ENCODE peak calls at places on chromosomes 16 and 17, in four cellular contexts. J, S, F and Z are unnamed samples.
A peak's percentile ranks its signal among the peaks of the same experiment; 100 is the strongest.

GRCh38 chr17:17044846-17045561 is 2.7 kb downstream of the MPRIP start:
- DNase-seq in J (no peak), S (no peak), F (no peak), Z (peak; percentile 33)

GRCh38 chr16:31148281-31148728 is 1.6 kb downstream of the PRSS36 start:
- DNase-seq in J (peak; percentile 35), S (peak; percentile 87), F (no peak), Z (no peak)

GRCh38 chr17:246226-246625 is 64.8 kb upstream of the DOC2B start:
- DNase-seq in J (no peak), S (peak; percentile 17), F (no peak), Z (no peak)

GRCh38 chr16:88197481-88198456 is 185.0 kb upstream of the ZNF469 start:
- DNase-seq in J (no peak), S (no peak), F (no peak), Z (no peak)

GRCh38 chr16:1152651-1153259 is at the start of gene CACNA1H:
- DNase-seq in J (no peak), S (no peak), F (no peak), Z (no peak)

GRCh38 chr16:57386381-57386951 is 14.2 kb downstream of the CX3CL1 start:
- DNase-seq in J (no peak), S (no peak), F (no peak), Z (no peak)

GRCh38 chr17:68424188-68424587 is 33.1 kb downstream of the WIPI1 start:
- DNase-seq in J (no peak), S (no peak), F (no peak), Z (no peak)

GRCh38 chr17:17227608-17228520 is 9.1 kb downstream of the FLCN start:
- DNase-seq in J (no peak), S (no peak), F (no peak), Z (peak; percentile 69)

GRCh38 chr16:3979518-3979917 is 99.0 kb upstream of the CREBBP start:
- DNase-seq in J (no peak), S (no peak), F (no peak), Z (no peak)

GRCh38 chr17:70871180-70871818 is 702.0 kb downstream of the KCNJ2 start:
- DNase-seq in J (no peak), S (no peak), F (no peak), Z (no peak)

GRCh38 chr17:70872194-70872593 is 702.9 kb downstream of the KCNJ2 start:
- DNase-seq in J (no peak), S (no peak), F (no peak), Z (no peak)

GRCh38 chr17:70879389-70879788 is 710.1 kb downstream of the KCNJ2 start:
- DNase-seq in J (no peak), S (no peak), F (no peak), Z (no peak)

GRCh38 chr17:70881093-70881492 is 711.8 kb downstream of the KCNJ2 start:
- DNase-seq in J (no peak), S (no peak), F (no peak), Z (no peak)

DNA sequence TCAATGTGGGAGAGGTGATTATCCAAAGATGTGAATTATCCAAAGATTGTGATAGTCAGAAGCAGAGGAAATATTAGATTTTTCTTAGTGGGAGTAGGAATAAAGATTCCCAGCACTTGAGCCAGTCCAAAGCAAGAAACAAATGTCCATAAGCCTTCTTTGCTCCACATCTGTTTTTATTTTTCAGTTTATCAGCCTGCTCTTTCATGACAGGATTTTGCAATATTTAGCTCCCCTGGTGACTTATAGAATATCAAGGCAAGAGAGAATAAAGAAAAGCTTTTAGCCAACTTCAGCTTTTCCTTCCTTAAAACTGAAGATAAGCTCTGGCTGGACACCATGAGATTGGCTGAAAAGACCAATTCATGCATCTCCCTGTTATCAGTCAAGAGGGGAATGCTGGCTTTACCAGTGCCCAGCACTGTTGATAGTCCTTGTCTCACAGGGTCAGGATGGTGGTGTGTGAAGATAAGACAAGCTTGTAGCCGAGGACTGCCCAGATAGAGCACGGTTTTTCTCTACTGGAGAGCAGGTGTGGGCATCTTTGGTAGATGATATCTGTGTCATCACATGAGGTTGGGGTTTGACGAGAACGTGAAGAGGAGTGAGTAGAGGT is 706.5 kb downstream of the KCNJ2 start:
- DNase-seq in J (no peak), S (no peak), F (no peak), Z (no peak)
- H3K9me3 ChIP-seq in J (no peaks in the 10 kb centered on the region), S (no peaks in the 10 kb centered on the region), F (no peaks in the 10 kb centered on the region), Z (no peaks in the 10 kb centered on the region)

GRCh38 chr16:5603836-5604235 is 506.2 kb upstream of the EEF2KMT start:
- DNase-seq in J (no peak), S (no peak), F (no peak), Z (no peak)

GRCh38 chr16:5605404-5605803 is 507.8 kb upstream of the EEF2KMT start:
- DNase-seq in J (no peak), S (no peak), F (no peak), Z (no peak)

GRCh38 chr16:5607169-5607568 is 509.6 kb upstream of the EEF2KMT start:
- DNase-seq in J (no peak), S (no peak), F (no peak), Z (no peak)

DNA sequence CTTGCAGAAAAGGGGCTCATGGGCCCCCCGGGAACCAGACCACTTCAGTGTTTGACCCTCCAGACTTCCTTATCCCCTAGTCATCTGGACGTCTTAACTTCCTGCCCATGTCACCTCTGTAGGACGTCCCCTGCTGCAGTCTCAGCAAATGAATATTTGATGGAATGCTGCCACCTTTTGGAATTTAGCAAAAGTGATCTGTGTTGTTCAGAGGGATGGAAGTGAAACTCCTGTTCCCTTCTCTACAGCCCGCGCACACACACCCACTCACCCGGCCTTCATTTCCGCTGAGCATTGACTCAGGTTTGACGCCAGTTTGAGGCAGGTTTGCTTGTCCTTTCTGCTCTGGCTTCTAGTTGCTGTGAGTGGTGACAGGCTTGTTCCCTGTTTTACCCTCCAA is 507.2 kb upstream of the EEF2KMT start:
- DNase-seq in J (peak; percentile 8), S (no peak), F (no peak), Z (no peak)
- TF ChIP-seq CTCF in J (peak; percentile 43), S (no peak), F (no peak), Z (no peak)

GRCh38 chr17:33751702-33752065 is 458.6 kb upstream of the ASIC2 start:
- DNase-seq in J (no peak), S (no peak), F (no peak), Z (no peak)
- H3K4me3 ChIP-seq in J (no peak overlapping the region), S (no peak overlapping the region), F (no peak overlapping the region), Z (peak overlapping the region; percentile 47)

GRCh38 chr17:70584255-70584654 is 414.9 kb downstream of the KCNJ2 start:
- DNase-seq in J (no peak), S (no peak), F (no peak), Z (no peak)
- H3K9me3 ChIP-seq in J (no peaks in the 10 kb centered on the region), S (no peaks in the 10 kb centered on the region), F (peaks cover 5% of the 10 kb centered on the region), Z (no peaks in the 10 kb centered on the region)

DNA sequence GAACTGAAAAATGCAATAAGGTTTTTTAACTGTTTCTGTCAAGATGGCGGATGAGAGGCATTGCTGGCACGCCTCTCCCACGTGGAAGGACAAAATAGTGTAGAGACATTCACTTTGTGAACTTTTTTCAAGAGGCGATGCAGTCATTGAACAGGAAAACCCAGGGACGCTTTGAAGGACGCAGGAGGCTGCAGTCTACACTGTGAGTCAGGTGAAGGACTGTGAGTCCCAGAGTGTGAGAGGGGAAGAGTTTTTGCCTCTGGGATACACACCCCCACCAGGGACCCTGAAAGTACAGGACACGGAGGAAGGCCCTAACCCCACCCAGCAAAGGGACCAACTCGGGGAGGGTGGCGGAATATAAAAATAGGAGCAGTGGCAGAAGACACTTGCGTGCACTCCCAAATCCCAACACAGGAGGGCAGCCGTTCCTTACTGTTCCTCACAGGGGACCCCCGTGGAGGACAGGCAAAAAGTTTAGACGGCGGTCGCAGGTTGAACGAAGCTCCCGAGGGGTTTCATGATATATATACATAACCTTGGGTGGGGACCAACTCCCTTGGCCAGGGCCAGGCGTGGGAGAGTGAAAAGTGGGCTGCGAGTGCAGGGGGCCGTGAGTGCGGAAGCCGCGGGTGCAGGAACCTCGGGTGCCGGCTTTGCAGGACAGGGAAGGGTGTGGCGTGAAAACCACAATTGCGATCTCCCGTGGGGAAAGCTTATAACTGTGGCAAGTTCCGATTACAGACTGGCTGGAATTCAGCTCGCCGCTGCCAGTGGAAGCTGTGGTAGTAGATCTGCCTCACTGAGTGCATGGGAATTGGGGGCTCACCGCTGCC is 82.0 kb upstream of the ALOX12 start:
- DNase-seq in J (no peak), S (peak; percentile 70), F (peak; percentile 84), Z (peak; percentile 31)
- TF ChIP-seq CTCF in J (peak; percentile 58), S (peak; percentile 77), F (peak; percentile 71), Z (peak; percentile 87)

DNA sequence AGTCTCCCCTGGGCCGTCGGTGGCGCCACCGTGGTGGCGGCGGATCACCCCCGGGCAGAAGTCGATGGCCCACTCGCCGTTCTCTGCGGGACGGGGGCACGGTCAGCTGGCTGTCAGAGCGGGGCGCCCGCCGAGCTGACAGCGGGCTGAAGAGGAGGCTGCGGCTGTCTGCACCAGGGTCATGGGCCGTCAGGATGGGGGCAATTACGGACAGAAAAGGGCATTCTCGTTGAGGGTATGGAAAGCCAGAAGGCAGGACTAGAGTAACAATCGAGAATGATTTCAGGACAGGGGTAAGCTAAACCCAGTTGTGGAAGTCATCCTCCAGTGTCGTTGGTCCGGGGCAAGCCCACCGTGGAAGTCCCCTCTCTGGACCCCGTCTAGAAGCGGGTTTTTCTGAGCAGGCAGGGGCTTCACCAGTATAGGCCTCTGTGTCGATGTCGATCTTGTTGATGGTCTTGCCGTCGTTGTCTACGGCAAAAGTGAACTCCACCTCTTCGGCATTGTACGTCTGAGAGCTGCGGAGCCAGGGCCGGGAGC is 1.7 kb downstream of the CHRNE start:
- DNase-seq in J (no peak), S (no peak), F (no peak), Z (no peak)
- H3K4me3 ChIP-seq in J (no peak overlapping the region), S (peak overlapping the region; percentile 67), F (peak overlapping the region; percentile 48), Z (peak overlapping the region; percentile 38)

GRCh38 chr17:30344283-30345088 is 10.6 kb upstream of the TMIGD1 start:
- DNase-seq in J (no peak), S (peak; percentile 68), F (no peak), Z (no peak)

GRCh38 chr17:30345527-30346075 is 11.7 kb upstream of the TMIGD1 start:
- DNase-seq in J (no peak), S (no peak), F (no peak), Z (no peak)

GRCh38 chr17:30346211-30346831 is 12.5 kb upstream of the TMIGD1 start:
- DNase-seq in J (no peak), S (no peak), F (no peak), Z (no peak)

GRCh38 chr17:30343741-30344140 is 9.9 kb upstream of the TMIGD1 start:
- DNase-seq in J (no peak), S (no peak), F (no peak), Z (no peak)

DNA sequence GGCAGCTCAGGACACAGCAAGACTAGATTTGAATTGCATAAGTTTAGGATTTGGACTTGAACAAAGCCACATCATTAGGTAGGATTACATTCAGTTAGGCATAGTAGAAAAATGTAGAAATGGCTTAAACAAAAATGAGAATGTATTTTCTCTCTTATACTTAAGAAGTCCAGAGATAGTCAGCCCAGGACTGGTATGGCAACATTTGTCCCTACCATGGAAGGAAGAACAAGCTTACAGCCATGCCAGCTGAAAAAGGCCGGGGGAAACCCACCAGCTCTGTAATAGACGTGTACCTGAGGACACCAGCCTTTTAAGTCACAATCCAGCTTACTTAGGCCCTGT is 11.2 kb upstream of the TMIGD1 start:
- DNase-seq in J (no peak), S (no peak), F (no peak), Z (no peak)
- H3K9me3 ChIP-seq in J (no peaks in the 10 kb centered on the region), S (no peaks in the 10 kb centered on the region), F (no peaks in the 10 kb centered on the region), Z (no peaks in the 10 kb centered on the region)

GRCh38 chr16:11972128-11972527 is 4.4 kb upstream of the SNX29 start:
- DNase-seq in J (no peak), S (no peak), F (no peak), Z (no peak)
- TF ChIP-seq CTCF in J (peak; percentile 42), S (no peak), F (no peak), Z (no peak)